ENCODE peak calls at places on chromosomes 1 and 21, in four cellular contexts. H is tibial artery; P is HCT116; Y is naive thymus-derived CD4-positive, alpha-beta T cell. M is an unnamed sample. For H3K4me1, the result is how much of the 10 kb centered on the place peaks cover.

GRCh38 chr1:45679123-45679522 is 7.2 kb downstream of the GPBP1L1 start:
- DNase-seq in Y (no peak), H (no peak), P (no peak), M (no peak)

GRCh38 chr1:215845224-215845902 is 278.3 kb downstream of the KCTD3 start:
- DNase-seq in Y (no peak), P (peak), H (no peak), M (no peak)

GRCh38 chr1:35452086-35452485 is 105.1 kb downstream of the KIAA0319L start:
- DNase-seq in P (no peak), H (peak), Y (no peak), M (peak)

GRCh38 chr1:43648448-43648847 is 1.5 kb upstream of the KDM4A start:
- DNase-seq in Y (no peak), P (no peak), H (no peak), M (no peak)

GRCh38 chr1:119132179-119132578 is 8.3 kb downstream of the WARS2 start:
- DNase-seq in P (no peak), Y (no peak), H (peak), M (peak)

GRCh38 chr1:204296431-204296988 is 63.2 kb downstream of the PLEKHA6 start:
- DNase-seq in P (no peak), Y (no peak), H (no peak), M (no peak)

GRCh38 chr1:208600456-208600855 is 356.3 kb upstream of the PLXNA2 start:
- DNase-seq in H (no peak), P (no peak), Y (no peak), M (no peak)

GRCh38 chr1:216447898-216448568 is 24.8 kb upstream of the USH2A start:
- DNase-seq in Y (no peak), P (no peak), H (no peak), M (no peak)

GRCh38 chr1:51843948-51844347 is 34.6 kb downstream of the NRDC start:
- DNase-seq in Y (no peak), P (no peak), H (no peak), M (no peak)

GRCh38 chr1:220028496-220028895 is 17.8 kb downstream of the EPRS1 start:
- DNase-seq in Y (no peak), H (no peak), P (no peak), M (no peak)

GRCh38 chr1:17755120-17755519 is at the start of gene ACTL8:
- DNase-seq in Y (no peak), P (no peak), H (no peak), M (no peak)

GRCh38 chr1:192724670-192725069 is 84.2 kb upstream of the RGS2 start:
- DNase-seq in H (no peak), P (no peak), Y (no peak), M (no peak)

GRCh38 chr1:180440335-180440734 is 62.0 kb downstream of the ACBD6 start:
- DNase-seq in Y (no peak), P (no peak), H (no peak), M (no peak)

GRCh38 chr21:45357436-45358260 is 47.3 kb upstream of the COL18A1 start:
- DNase-seq in H (no peak), P (no peak), Y (no peak), M (peak)

GRCh38 chr21:28858424-28858823 is 134.3 kb downstream of the LTN1 start:
- DNase-seq in Y (no peak), P (no peak), H (no peak), M (no peak)

GRCh38 chr1:175715791-175716190 is 27.6 kb downstream of the TNR start:
- DNase-seq in H (no peak), Y (no peak), P (no peak), M (no peak)

GRCh38 chr1:222896630-222897526 is 82.0 kb downstream of the DISP1 start:
- DNase-seq in P (no peak), H (no peak), Y (no peak), M (no peak)

GRCh38 chr1:8706995-8707396 is 110.4 kb downstream of the RERE start:
- DNase-seq in H (no peak), P (no peak), Y (no peak), M (no peak)

GRCh38 chr1:91708691-91709090 is 177.3 kb downstream of the TGFBR3 start:
- DNase-seq in P (no peak), H (no peak), Y (no peak), M (no peak)

GRCh38 chr1:3222042-3222692 is 153.2 kb downstream of the PRDM16 start:
- DNase-seq in H (peak), P (no peak), Y (no peak), M (no peak)

GRCh38 chr21:41232055-41232454 is 64.1 kb downstream of the BACE2 start:
- DNase-seq in H (no peak), P (no peak), Y (no peak), M (no peak)

GRCh38 chr1:30253807-30254440 is 469.5 kb downstream of the MATN1 start:
- DNase-seq in Y (no peak), H (no peak), P (no peak), M (no peak)

GRCh38 chr21:46564391-46564790 is 40.5 kb downstream of the S100B start:
- DNase-seq in H (no peak), P (no peak), Y (no peak), M (no peak)

GRCh38 chr1:112253366-112253765 is 142.6 kb upstream of the CTTNBP2NL start:
- DNase-seq in Y (no peak), P (no peak), H (no peak), M (no peak)

GRCh38 chr1:203742446-203742845 is 22.5 kb upstream of the LAX1 start:
- DNase-seq in P (no peak), Y (no peak), H (no peak), M (no peak)

GRCh38 chr1:45299981-45300668 is 26.6 kb upstream of the HPDL start:
- DNase-seq in H (peak), Y (peak), P (peak), M (no peak)

GRCh38 chr21:44552136-44552535 is 831 bp upstream of the KRTAP10-2 start:
- DNase-seq in H (peak), P (no peak), Y (no peak), M (no peak)

GRCh38 chr1:157496121-157496526 is 56.2 kb downstream of the FCRL5 start:
- DNase-seq in H (peak), P (peak), Y (no peak), M (peak)

GRCh38 chr1:224513383-224513782 is 78.8 kb upstream of the WDR26 start:
- DNase-seq in H (no peak), P (no peak), Y (no peak), M (no peak)

GRCh38 chr1:224510880-224511645 is 76.5 kb upstream of the WDR26 start:
- DNase-seq in Y (no peak), P (no peak), H (no peak), M (no peak)

GRCh38 chr1:224512600-224513151 is 78.1 kb upstream of the WDR26 start:
- DNase-seq in Y (no peak), H (no peak), P (no peak), M (no peak)

GRCh38 chr1:224517171-224517570 is 82.6 kb upstream of the WDR26 start:
- DNase-seq in Y (no peak), H (no peak), P (no peak), M (no peak)

GRCh38 chr1:224513787-224514209 is 79.2 kb upstream of the WDR26 start:
- DNase-seq in Y (peak), H (peak), P (peak), M (peak)
- H3K27ac ChIP-seq in Y (no peak), H (no peak), P (no peak), M (no peak)

GRCh38 chr1:7259955-7260354 is 474.7 kb downstream of the CAMTA1 start:
- DNase-seq in Y (no peak), P (no peak), H (no peak), M (no peak)

GRCh38 chr1:7261490-7261889 is 476.2 kb downstream of the CAMTA1 start:
- DNase-seq in Y (no peak), H (no peak), P (no peak), M (no peak)

GRCh38 chr1:7265771-7266371 is 480.6 kb downstream of the CAMTA1 start:
- DNase-seq in H (no peak), Y (no peak), P (peak), M (no peak)

GRCh38 chr1:7264101-7264500 is 478.8 kb downstream of the CAMTA1 start:
- DNase-seq in Y (no peak), H (no peak), P (no peak), M (no peak)

DNA sequence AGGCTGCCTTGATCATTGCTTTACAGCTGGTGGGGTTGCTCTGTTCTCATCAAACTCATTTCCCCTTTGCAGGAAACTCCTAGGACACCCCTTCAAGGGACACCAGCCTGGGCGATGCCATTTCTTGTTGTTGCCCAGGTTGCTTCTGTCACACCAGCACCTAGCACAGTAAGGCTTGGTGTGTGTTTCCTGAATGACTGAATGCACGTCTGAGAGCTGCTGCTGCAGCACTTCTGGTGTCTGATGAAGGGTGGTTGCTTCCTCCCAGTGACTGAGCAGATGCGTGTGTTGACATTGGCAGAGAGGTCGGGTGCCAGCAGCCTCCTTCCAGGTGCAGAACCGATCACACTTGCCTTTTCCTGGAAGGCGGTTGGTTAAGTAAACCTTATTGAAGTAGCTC is 477.4 kb downstream of the CAMTA1 start:
- DNase-seq in P (no peak), Y (no peak), H (no peak), M (no peak)
- H3K4me1 ChIP-seq in P (half or more), Y (under half), H (under half), M (under half)

GRCh38 chr1:240562779-240563178 is 49.2 kb downstream of the GREM2 start:
- DNase-seq in P (no peak), Y (no peak), H (no peak), M (no peak)
- H3K4me3 ChIP-seq in P (no peak), Y (no peak), H (no peak), M (no peak)

GRCh38 chr1:170583186-170583585 is 51.2 kb downstream of the GORAB start:
- DNase-seq in H (no peak), Y (no peak), P (no peak), M (no peak)
- H3K27ac ChIP-seq in H (no peak), Y (no peak), P (no peak), M (no peak)

DNA sequence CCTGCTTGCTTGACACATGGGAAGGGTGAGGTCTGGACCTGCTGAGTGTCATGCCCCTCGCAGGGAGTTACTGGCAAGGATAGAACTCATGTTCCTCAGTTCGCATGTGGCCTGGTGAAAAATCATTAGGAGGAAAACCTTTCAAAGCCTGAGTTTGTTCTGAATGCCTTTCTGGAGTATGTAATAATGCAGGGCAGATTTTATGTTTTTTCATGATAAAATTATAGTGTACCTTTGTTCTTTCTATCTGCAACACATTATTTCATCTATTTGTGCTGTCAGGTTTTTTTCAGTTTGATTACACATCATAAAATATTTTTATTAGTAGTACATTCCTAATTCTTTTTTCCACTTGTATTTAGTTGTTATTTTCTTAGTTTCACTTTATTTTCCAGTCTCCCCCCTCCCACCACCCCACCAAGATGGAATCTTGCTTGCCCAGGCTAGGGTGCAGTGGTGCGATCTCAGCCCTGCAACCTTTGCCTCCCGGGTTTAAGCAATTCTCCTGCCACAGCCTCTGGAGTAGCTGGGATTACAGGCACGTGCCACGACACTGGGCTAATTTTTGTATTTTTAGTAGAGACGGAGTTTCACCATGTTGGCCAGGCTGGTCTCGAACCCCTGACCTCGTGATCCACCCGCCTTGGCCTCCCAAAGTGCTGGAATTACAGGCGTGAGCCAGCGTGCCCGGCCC is 8.1 kb downstream of the DDI2 start:
- DNase-seq in P (no peak), Y (no peak), H (no peak), M (no peak)
- H3K4me1 ChIP-seq in P (under half), Y (under half), H (under half), M (under half)

GRCh38 chr1:153677718-153678518 is 570 bp upstream of the NPR1 start:
- DNase-seq in P (peak), H (peak), Y (peak), M (peak)
- H3K4me3 ChIP-seq in P (no peak), H (peak), Y (peak), M (peak)

DNA sequence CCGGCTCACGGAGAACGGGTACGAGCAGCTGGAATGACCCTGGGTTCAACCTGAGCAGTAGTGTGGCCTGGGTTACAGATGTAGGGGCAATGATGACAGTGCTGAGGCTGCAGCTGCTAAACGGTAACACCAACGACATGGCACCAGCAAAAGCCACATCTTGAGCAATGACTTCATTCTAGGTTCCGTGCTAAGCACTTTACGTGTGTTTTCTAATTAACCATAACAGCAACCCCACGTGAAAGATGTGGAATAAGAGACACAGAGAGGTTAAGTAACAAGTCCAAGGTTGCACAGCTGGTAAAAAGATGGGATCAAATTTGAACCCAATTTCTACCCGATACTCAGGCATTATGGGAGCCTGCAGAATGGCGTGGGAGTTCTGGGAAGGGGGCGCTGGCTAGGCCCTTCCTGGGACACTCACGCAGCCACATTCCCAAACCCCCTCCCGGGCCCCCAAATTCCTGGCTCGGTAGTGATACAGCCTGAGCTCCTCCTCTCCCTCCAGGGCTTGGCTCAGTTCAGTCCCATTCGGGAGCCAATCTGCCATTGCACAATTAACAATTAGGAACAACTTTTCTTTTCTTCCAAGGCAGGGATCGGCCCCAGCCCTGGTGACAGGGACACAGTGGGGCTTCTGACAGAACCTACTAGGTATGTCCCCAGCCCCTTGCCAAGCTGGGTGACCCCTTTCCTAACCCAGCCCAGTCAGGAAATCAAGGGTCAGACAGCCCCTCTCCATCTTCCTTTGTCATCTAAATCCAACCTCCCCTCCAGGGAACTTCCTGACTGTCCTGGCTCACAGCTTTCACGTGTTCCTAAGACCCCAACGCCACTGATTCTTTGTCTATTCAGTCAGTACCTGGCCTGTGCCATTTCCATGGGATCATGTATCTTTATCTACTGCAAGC is 23.9 kb upstream of the ECE1 start:
- DNase-seq in Y (no peak), P (no peak), H (peak), M (peak)
- H3K27ac ChIP-seq in Y (no peak), P (no peak), H (peak), M (no peak)

GRCh38 chr1:1943834-1944570 is 24.9 kb upstream of the TMEM52 start:
- DNase-seq in P (peak), Y (no peak), H (peak), M (peak)

GRCh38 chr1:1945782-1946393 is 26.8 kb upstream of the TMEM52 start:
- DNase-seq in H (no peak), Y (no peak), P (no peak), M (no peak)

GRCh38 chr1:1941868-1942752 is 23.0 kb upstream of the TMEM52 start:
- DNase-seq in P (no peak), H (no peak), Y (no peak), M (no peak)

GRCh38 chr1:1941211-1941841 is 22.2 kb upstream of the TMEM52 start:
- DNase-seq in Y (no peak), P (no peak), H (no peak), M (no peak)

DNA sequence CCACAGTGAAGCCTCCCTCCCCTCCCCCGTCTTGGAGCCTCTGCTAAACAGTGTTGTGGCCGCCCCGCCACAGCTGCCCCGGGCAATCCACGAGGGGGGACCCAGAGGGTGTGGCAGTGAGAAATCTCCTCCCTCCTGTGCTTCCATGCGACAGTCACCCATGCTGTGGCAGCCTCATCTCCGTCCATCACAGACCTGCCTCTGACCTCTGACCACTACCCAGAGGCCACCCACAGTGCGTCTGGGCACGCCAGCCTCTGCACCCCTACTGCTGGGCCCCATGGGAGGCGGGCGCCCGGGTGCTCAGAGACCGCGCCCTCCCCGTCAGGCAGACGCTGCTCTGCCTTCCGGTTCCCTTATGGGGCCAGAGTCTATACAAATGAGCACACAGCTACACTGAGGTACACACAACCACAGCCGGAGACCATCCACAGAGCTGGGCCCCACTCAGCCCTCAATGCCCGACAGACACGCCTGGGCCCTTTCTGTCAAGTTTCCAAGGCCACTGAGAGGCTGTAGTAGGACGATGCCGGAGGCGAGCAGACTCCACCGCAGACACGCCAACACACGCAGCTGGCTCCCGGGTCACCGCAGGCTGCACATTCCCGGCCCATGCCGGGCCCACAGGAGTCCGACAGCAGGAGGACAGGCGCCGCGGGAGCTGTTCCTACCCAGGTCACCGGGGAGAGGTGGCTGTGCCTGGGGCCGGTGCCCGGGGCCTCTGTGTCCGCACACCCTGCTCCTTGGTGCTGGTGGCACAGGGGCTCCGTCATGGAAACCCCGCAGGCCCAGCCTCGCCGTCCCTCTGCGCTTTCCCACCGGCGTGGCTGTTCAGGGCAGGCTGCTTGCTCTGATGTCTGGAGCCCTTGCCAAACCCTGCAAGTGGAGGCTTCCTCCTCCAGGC is 23.9 kb upstream of the TMEM52 start:
- DNase-seq in Y (no peak), P (no peak), H (no peak), M (no peak)
- H3K4me1 ChIP-seq in Y (under half), P (under half), H (under half), M (under half)